ENCODE peak calls at places on chromosomes 4 and X, in six cellular contexts. P, C, J, Z, V and F are unnamed samples.

GRCh38 chr4:56637154-56637553 is 43.9 kb downstream of the HOPX start:
- DNase-seq in P (no peak), C (no peak), J (no peak), Z (no peak), V (no peak), F (no peak)

GRCh38 chrX:17375631-17376380 is 806 bp downstream of the NHS start:
- DNase-seq in P (no peak), C (peak; percentile 29), J (no peak), Z (peak; percentile 34), V (no peak), F (peak; percentile 77)

GRCh38 chr4:157220026-157220881 is at the start of gene GRIA2:
- DNase-seq in P (peak; percentile 83), C (peak; percentile 65), J (no peak), Z (peak; percentile 83), V (no peak), F (peak; percentile 87)

GRCh38 chr4:47849466-47849865 is 11.6 kb upstream of the CORIN start:
- DNase-seq in P (no peak), C (no peak), J (no peak), Z (no peak), V (no peak), F (no peak)

GRCh38 chr4:97942951-97943350 is 200.3 kb downstream of the STPG2 start:
- DNase-seq in P (no peak), C (no peak), J (no peak), Z (no peak), V (no peak), F (no peak)

GRCh38 chr4:42519803-42520417 is 122.6 kb downstream of the SHISA3 start:
- DNase-seq in P (peak; percentile 67), C (peak; percentile 39), J (peak; percentile 24), Z (no peak), V (peak; percentile 54), F (peak; percentile 7)

GRCh38 chr4:139975830-139976272 is 178.1 kb downstream of the MAML3 start:
- DNase-seq in P (no peak), C (peak; percentile 36), J (no peak), Z (no peak), V (no peak), F (no peak)

GRCh38 chrX:15815779-15816452 is 25.6 kb downstream of the ZRSR2 start:
- DNase-seq in P (no peak), C (no peak), J (peak; percentile 22), Z (no peak), V (no peak), F (peak; percentile 55)

GRCh38 chr4:75939890-75940691 is 722 bp downstream of the NAAA start:
- DNase-seq in P (peak; percentile 86), C (peak; percentile 64), J (peak; percentile 64), Z (peak; percentile 57), V (peak; percentile 86), F (peak; percentile 93)

GRCh38 chrX:38879631-38880220 is 78.5 kb downstream of the MID1IP1 start:
- DNase-seq in P (no peak), C (no peak), J (peak; percentile 44), Z (peak; percentile 16), V (peak; percentile 60), F (no peak)

GRCh38 chrX:18885317-18886004 is 98.5 kb downstream of the PHKA2 start:
- DNase-seq in P (peak; percentile 79), C (peak; percentile 12), J (no peak), Z (no peak), V (no peak), F (peak; percentile 39)
- H3K4me3 ChIP-seq in P (peak overlapping the region; percentile 34), C (peak overlapping the region; percentile 17), J (peak overlapping the region; percentile 56), Z (no peak overlapping the region), V (peak overlapping the region; percentile 21), F (no peak overlapping the region)

GRCh38 chrX:154489182-154489581 is 1.2 kb downstream of the SLC10A3 start:
- DNase-seq in P (no peak), C (no peak), J (no peak), Z (no peak), V (no peak), F (no peak)
- H3K4me3 ChIP-seq in P (no peak overlapping the region), C (no peak overlapping the region), J (peak overlapping the region; percentile 74), Z (no peak overlapping the region), V (no peak overlapping the region), F (no peak overlapping the region)

DNA sequence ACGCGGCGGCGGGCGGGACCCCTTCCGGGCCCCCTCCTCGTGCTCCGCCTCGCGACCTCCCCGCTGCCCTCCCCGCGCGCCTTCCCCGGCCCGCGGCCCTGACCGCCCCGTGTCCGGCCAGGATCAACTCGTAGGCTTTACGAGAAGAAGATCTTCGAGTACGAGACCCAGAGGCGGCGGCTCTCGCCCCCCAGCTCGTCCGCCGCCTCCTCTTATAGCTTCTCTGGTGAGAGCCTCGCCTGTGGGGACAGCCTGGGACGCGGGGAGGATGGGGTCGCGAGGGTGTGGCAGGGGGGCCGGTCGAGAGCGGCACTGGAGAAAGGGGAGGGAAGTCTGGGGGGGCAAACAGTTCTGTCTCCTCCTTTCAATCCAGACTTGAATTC is 465 bp downstream of the EMD start:
- DNase-seq in P (no peak), C (no peak), J (no peak), Z (no peak), V (no peak), F (no peak)
- H3K4me3 ChIP-seq in P (peak overlapping the region; percentile 64), C (peak overlapping the region; percentile 58), J (peak overlapping the region; percentile 68), Z (peak overlapping the region; percentile 67), V (peak overlapping the region; percentile 63), F (peak overlapping the region; percentile 79)

DNA sequence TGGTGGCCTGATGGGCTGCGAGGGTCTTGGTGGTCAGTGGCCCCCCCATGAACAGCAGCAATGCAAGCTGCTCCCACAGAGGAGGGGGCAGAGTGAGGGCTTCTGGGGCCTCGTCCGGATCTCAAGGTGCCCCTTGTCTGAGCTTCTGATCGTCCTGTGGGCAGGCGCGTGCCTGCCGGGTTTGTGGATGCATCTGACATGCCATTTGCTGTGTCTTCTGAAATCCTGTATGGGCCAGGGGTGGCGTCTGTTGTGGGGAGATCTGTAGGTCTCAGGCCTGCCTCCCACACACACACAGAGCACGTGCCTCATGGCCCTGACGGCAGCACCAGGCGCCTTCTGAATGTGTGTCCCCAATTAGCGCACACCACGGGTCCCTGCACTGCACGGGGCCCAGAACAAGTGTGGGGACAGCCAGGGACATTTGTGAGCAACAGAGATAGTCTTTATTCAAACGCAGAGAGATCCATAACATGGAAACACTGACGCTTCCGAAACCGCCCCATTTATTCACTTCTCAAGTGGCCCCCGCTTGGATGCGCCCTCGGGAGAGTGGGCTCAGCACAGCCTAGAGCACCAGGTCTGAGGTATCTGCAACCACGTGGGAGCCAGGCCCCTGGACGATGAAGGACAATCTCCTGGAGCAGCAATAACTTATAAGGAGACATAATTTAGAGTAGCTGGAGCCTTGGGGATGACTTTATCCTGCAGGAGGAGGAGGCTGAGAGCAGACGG is 5.7 kb downstream of the SPON2 start:
- DNase-seq in P (no peak), C (no peak), J (no peak), Z (no peak), V (no peak), F (no peak)
- H3K4me3 ChIP-seq in P (peak overlapping the region; percentile 72), C (peak overlapping the region; percentile 42), J (peak overlapping the region; percentile 90), Z (no peak overlapping the region), V (peak overlapping the region; percentile 72), F (no peak overlapping the region)

GRCh38 chrX:20374450-20374849 is 107.7 kb upstream of the RPS6KA3 start:
- DNase-seq in P (no peak), C (no peak), J (no peak), Z (no peak), V (no peak), F (no peak)
- H3K4me3 ChIP-seq in P (no peak overlapping the region), C (no peak overlapping the region), J (no peak overlapping the region), Z (no peak overlapping the region), V (no peak overlapping the region), F (no peak overlapping the region)